ENCODE peak calls at places on chromosome 14, in nine cellular contexts. C is lower lobe of right lung; T is SK-N-DZ; O is SW480; X is Peyer's patch; J is GM04504; D is caudate nucleus; Y is effector memory CD8-positive, alpha-beta T cell; N is EH. I is an unnamed sample.

GRCh38 chr14:54579606-54580005 is 12.7 kb downstream of the SAMD4A start:
- DNase-seq in C (no peak), T (no peak), O (no peak), X (no peak), J (no peak), D (no peak), Y (no peak), N (peak; percentile 79), I (peak; percentile 60)

GRCh38 chr14:49892301-49892635 is 614 bp upstream of the ARF6 start:
- DNase-seq in C (no peak), T (peak; percentile 70), O (peak; percentile 75), X (no peak), J (peak; percentile 48), D (peak; percentile 81), Y (peak; percentile 34), N (peak; percentile 83), I (peak; percentile 72)

GRCh38 chr14:28774764-28775738 is 8.5 kb downstream of the FOXG1 start:
- DNase-seq in C (no peak), T (no peak), O (no peak), X (no peak), J (no peak), D (no peak), Y (no peak), N (no peak), I (no peak)

GRCh38 chr14:98964171-98964570 is 307.8 kb downstream of the BCL11B start:
- DNase-seq in C (no peak), T (no peak), O (no peak), X (no peak), J (no peak), D (no peak), Y (peak; percentile 21), N (no peak), I (no peak)

GRCh38 chr14:74463697-74464096 is 29.4 kb downstream of the NPC2 start:
- DNase-seq in C (no peak), T (no peak), O (no peak), X (no peak), J (no peak), D (no peak), Y (no peak), N (no peak), I (no peak)

GRCh38 chr14:102316048-102316745 is 3.3 kb upstream of the ZNF839 start:
- DNase-seq in C (no peak), T (no peak), O (peak; percentile 61), X (no peak), J (no peak), D (no peak), Y (no peak), N (peak; percentile 20), I (peak; percentile 59)

GRCh38 chr14:93013368-93013719 is 90.4 kb downstream of the CHGA start:
- DNase-seq in C (no peak), T (peak; percentile 33), O (peak; percentile 36), X (no peak), J (peak; percentile 17), D (no peak), Y (no peak), N (peak; percentile 69), I (no peak)

GRCh38 chr14:21711360-21711961 is 37.8 kb upstream of the OR4E1 start:
- DNase-seq in C (no peak), T (peak; percentile 40), O (peak; percentile 18), X (no peak), J (peak; percentile 3), D (no peak), Y (peak; percentile 14), N (peak; percentile 37), I (peak; percentile 60)

GRCh38 chr14:63457498-63457897 is 85.7 kb downstream of the PPP2R5E start:
- DNase-seq in C (no peak), T (no peak), O (no peak), X (no peak), J (no peak), D (no peak), Y (no peak), N (no peak), I (no peak)

GRCh38 chr14:83463500-83464098 is 1929.9 kb upstream of the SEL1L start:
- DNase-seq in C (no peak), T (peak; percentile 58), O (peak; percentile 21), X (no peak), J (peak; percentile 40), D (no peak), Y (no peak), N (peak; percentile 41), I (peak; percentile 73)

GRCh38 chr14:93959239-93960107 is 16.9 kb downstream of the ASB2 start:
- DNase-seq in C (peak; percentile 67), T (no peak), O (peak; percentile 99), X (no peak), J (peak; percentile 80), D (no peak), Y (peak; percentile 91), N (peak; percentile 93), I (peak; percentile 97)